ENCODE peak calls at places on chromosomes 11 and 22, in eight cellular contexts. E, D, A, Y, Q, R, P and S are unnamed samples.

GRCh38 chr11:88402192-88402715 is 64.7 kb upstream of the CTSC start:
- DNase-seq in P (no peak), Y (no peak), Q (no peak), D (no peak), R (no peak), E (peak), A (no peak), S (no peak)

GRCh38 chr22:48888466-48889208 is 939.0 kb downstream of the BRD1 start:
- DNase-seq in Q (no peak), R (peak), D (no peak), A (no peak), P (no peak), E (no peak), Y (no peak), S (no peak)

GRCh38 chr11:122754553-122755322 is 83.6 kb upstream of the CRTAM start:
- DNase-seq in Y (no peak), A (no peak), D (no peak), E (peak), Q (no peak), P (no peak), R (no peak), S (no peak)

GRCh38 chr11:68750197-68750987 is 928 bp downstream of the TESMIN start:
- DNase-seq in Y (no peak), P (no peak), E (peak), A (peak), D (no peak), Q (peak), R (peak), S (peak)

GRCh38 chr11:76656571-76657081 is 13.9 kb downstream of the LRRC32 start:
- DNase-seq in A (no peak), P (no peak), D (peak), Y (no peak), R (peak), E (no peak), Q (peak), S (no peak)

GRCh38 chr11:1138053-1138452 is 19.7 kb upstream of the MUC5AC start:
- DNase-seq in D (no peak), E (no peak), A (no peak), Y (no peak), Q (no peak), R (no peak), P (no peak), S (no peak)

GRCh38 chr11:44983786-44984185 is 33.1 kb upstream of the TP53I11 start:
- DNase-seq in E (no peak), Y (no peak), A (no peak), R (no peak), P (no peak), D (no peak), Q (no peak), S (no peak)

GRCh38 chr11:117361432-117361831 is 33.8 kb downstream of the CEP164 start:
- DNase-seq in E (no peak), P (no peak), D (no peak), R (no peak), Q (no peak), A (no peak), Y (no peak), S (no peak)

GRCh38 chr22:48576333-48577013 is 1251.2 kb downstream of the BRD1 start:
- DNase-seq in R (peak), P (no peak), D (peak), A (no peak), Q (no peak), E (peak), Y (no peak), S (peak)

GRCh38 chr11:93236741-93237675 is 39.2 kb upstream of the SLC36A4 start:
- DNase-seq in Q (no peak), P (no peak), A (no peak), Y (no peak), R (no peak), D (peak), E (peak), S (no peak)

GRCh38 chr11:31808721-31809542 is 2.2 kb downstream of the PAX6 start:
- DNase-seq in Y (no peak), P (no peak), A (no peak), Q (no peak), R (no peak), E (peak), D (no peak), S (no peak)

GRCh38 chr22:20988573-20989322 is 6.7 kb downstream of the LZTR1 start:
- DNase-seq in D (no peak), Y (no peak), R (no peak), E (no peak), Q (no peak), A (no peak), P (no peak), S (no peak)

GRCh38 chr22:30187726-30188407 is 58.7 kb downstream of the LIF start:
- DNase-seq in D (no peak), E (no peak), R (no peak), P (no peak), Q (no peak), Y (no peak), A (no peak), S (no peak)

GRCh38 chr11:350723-351255 is 18.5 kb upstream of the B4GALNT4 start:
- DNase-seq in P (no peak), Y (no peak), D (no peak), A (no peak), Q (peak), R (no peak), E (no peak), S (no peak)

GRCh38 chr11:73415854-73416615 is 39.8 kb downstream of the RELT start:
- DNase-seq in D (no peak), Y (no peak), A (no peak), E (no peak), P (no peak), Q (no peak), R (no peak), S (no peak)

GRCh38 chr11:12141283-12141682 is 30.9 kb downstream of the MICAL2 start:
- DNase-seq in P (no peak), Y (no peak), R (no peak), D (no peak), A (no peak), E (no peak), Q (no peak), S (no peak)

GRCh38 chr11:117669062-117669461 is 128.0 kb downstream of the DSCAML1 start:
- DNase-seq in R (no peak), A (no peak), Q (no peak), P (no peak), E (no peak), Y (no peak), D (no peak), S (no peak)

GRCh38 chr11:12565406-12565805 is 108.8 kb upstream of the TEAD1 start:
- DNase-seq in Y (no peak), Q (no peak), A (no peak), R (no peak), E (no peak), P (no peak), D (no peak), S (no peak)

GRCh38 chr11:45021001-45021400 is 70.3 kb upstream of the TP53I11 start:
- DNase-seq in R (no peak), Q (no peak), Y (no peak), D (no peak), E (no peak), P (no peak), A (no peak), S (no peak)

GRCh38 chr11:117913736-117914397 is 15.3 kb downstream of the TMPRSS13 start:
- DNase-seq in E (no peak), P (no peak), Y (no peak), D (no peak), A (no peak), Q (no peak), R (no peak), S (no peak)

GRCh38 chr11:18347471-18348125 is 25.2 kb downstream of the GTF2H1 start:
- DNase-seq in P (no peak), Q (no peak), E (no peak), R (no peak), Y (no peak), D (no peak), A (no peak), S (no peak)

GRCh38 chr22:27749597-27750225 is 51.8 kb downstream of the MN1 start:
- DNase-seq in Y (no peak), P (no peak), A (no peak), R (peak), E (peak), Q (no peak), D (no peak), S (no peak)

GRCh38 chr11:128297111-128297651 is 290.2 kb downstream of the ETS1 start:
- DNase-seq in D (no peak), P (no peak), Y (no peak), A (no peak), R (no peak), Q (no peak), E (no peak), S (no peak)

GRCh38 chr11:7593476-7593875 is 79.7 kb downstream of the PPFIBP2 start:
- DNase-seq in E (no peak), Q (no peak), A (no peak), R (no peak), D (peak), Y (no peak), P (no peak), S (no peak)

GRCh38 chr22:44869196-44869595 is 116.8 kb downstream of the ARHGAP8 start:
- DNase-seq in Y (no peak), D (peak), R (no peak), Q (no peak), P (no peak), E (no peak), A (no peak), S (no peak)

GRCh38 chr11:64851831-64852337 is 7.4 kb upstream of the CDC42BPG start:
- DNase-seq in Y (no peak), P (no peak), Q (no peak), D (no peak), A (no peak), R (no peak), E (no peak), S (no peak)

DNA sequence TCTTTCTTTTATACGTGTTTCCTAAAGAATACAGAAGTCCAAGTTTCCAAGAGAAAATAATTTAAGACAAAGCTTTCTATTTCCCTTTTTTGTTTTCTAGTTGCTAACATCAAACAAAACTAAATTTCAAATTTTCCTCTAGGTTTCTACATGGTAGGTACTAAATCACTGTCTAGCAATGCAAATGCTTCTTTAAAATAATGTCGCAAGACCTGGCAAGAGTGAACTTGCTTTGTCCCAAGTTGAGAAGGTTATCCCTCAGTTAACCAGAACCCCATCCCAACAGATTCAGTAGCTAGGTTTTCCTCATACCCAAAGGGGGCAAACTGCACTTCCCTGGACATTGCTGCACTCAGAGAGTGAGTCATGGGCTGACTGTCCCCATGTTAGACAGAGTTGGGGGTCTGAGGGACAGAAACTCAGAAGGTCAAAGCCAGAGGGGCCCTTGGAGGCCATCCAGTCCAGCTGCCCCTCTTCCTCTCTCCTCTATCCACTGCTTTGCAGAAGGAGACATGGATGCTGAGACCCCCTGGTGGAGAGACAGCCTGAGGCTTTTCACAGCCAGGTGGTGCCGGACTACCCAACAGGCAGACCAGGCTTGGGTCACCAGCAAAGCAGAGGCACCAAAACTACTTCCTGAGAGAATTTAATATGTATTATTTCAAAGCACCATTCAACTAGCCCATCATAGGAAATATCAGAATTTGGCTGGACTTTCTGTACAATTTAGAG is 23.1 kb downstream of the OR2AT4 start:
- DNase-seq in Q (no peak), D (no peak), Y (no peak), P (no peak), A (no peak), E (no peak), R (no peak), S (no peak)
- TF ChIP-seq CTCF in Q (no peak), D (peak), Y (no peak), P (no peak), A (no peak), E (no peak), R (no peak), S (peak)

DNA sequence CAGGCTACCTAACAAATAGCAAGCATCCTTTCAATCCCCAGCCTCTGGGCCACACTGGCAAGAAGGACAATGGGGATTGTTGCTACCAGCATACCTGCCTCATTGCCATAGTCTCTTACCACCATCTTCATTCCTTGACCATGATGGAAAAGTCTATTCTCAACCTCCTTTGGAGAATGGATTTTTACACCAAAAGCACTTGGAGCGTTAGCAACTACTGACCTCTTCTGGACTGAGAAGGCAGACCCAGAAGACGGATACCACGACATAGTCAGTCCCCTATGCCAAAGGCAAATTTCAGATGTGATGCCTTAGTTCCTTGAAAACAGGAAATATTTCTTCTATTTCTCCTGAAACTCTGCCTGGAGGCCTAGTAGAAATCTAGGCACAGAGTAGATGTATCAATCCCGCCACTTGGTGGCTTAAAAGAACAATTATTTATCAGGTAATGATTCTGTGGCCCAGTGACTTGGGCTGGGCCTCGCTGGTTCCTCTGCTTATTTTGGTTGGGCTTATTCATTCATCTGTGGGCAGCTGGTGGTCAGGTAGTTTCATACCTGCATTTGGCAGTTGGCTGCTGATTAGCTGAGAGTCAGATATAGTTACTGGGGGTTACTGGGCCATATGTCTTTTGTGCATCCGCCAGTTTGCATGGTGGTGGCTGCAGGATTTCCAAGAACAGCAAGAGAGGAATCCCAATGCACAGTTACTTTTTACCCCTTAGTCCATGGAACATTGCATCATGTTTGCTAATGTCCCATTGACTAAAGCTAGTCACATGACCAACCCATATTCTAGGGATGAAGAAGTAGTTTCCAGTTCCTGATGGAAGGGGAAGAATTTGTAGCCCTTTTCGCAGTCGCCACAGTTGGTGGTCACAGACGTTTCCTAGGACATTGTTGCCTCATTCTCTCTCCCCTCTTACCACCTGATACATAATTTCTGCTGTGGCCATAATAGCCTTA is 75.2 kb downstream of the DHCR7 start:
- DNase-seq in Y (no peak), E (peak), R (no peak), Q (no peak), A (no peak), D (no peak), P (no peak), S (no peak)
- TF ChIP-seq CTCF in Y (no peak), E (peak), R (no peak), Q (no peak), A (peak), D (no peak), P (no peak), S (peak)

GRCh38 chr11:91265946-91266345 is 958.7 kb upstream of the FAT3 start:
- DNase-seq in Y (no peak), A (no peak), D (no peak), R (no peak), Q (no peak), E (no peak), P (no peak), S (no peak)

GRCh38 chr11:91263698-91264097 is 960.9 kb upstream of the FAT3 start:
- DNase-seq in Q (no peak), A (no peak), Y (no peak), D (no peak), E (no peak), R (no peak), P (no peak), S (no peak)

GRCh38 chr11:91257593-91258170 is 966.9 kb upstream of the FAT3 start:
- DNase-seq in Q (no peak), A (no peak), P (no peak), D (no peak), E (no peak), R (no peak), Y (no peak), S (no peak)

GRCh38 chr11:91261513-91261912 is 963.1 kb upstream of the FAT3 start:
- DNase-seq in Q (no peak), D (no peak), Y (no peak), R (no peak), A (no peak), P (no peak), E (peak), S (no peak)
- TF ChIP-seq CTCF in Q (no peak), D (peak), Y (no peak), R (no peak), A (no peak), P (no peak), E (peak), S (peak)

GRCh38 chr11:130625907-130626306 is 177.5 kb downstream of the ADAMTS15 start:
- DNase-seq in Q (no peak), Y (no peak), P (no peak), E (no peak), R (no peak), D (no peak), A (no peak), S (no peak)
- TF ChIP-seq CTCF in Q (no peak), Y (no peak), P (no peak), E (no peak), R (no peak), D (no peak), A (no peak), S (no peak)

GRCh38 chr22:41762980-41763779 is 37.3 kb upstream of the CCDC134 start:
- DNase-seq in D (no peak), Y (no peak), R (no peak), Q (peak), A (no peak), P (no peak), E (peak), S (peak)
- TF ChIP-seq CTCF in D (peak), Y (no peak), R (peak), Q (peak), A (peak), P (no peak), E (peak), S (peak)